ENCODE peak calls at places on chromosome 14, in six cellular contexts. K, X, V, I, P and Q are unnamed samples.
A peak's percentile ranks its signal among the peaks of the same experiment; 100 is the strongest.

GRCh38 chr14:64060648-64061096 is 207.9 kb downstream of the SYNE2 start:
- DNase-seq in K (no peak), X (no peak), V (peak; percentile 17), I (peak; percentile 96), P (peak; percentile 33), Q (peak; percentile 2)

GRCh38 chr14:24784981-24785380 is 151.0 kb upstream of the GZMB start:
- DNase-seq in K (no peak), X (no peak), V (no peak), I (no peak), P (no peak), Q (no peak)

GRCh38 chr14:61219673-61220072 is 61.5 kb downstream of the TMEM30B start:
- DNase-seq in K (no peak), X (no peak), V (no peak), I (peak; percentile 13), P (no peak), Q (peak; percentile 58)

GRCh38 chr14:46250113-46250703 is 401.4 kb downstream of the RPL10L start:
- DNase-seq in K (no peak), X (no peak), V (no peak), I (peak; percentile 2), P (peak; percentile 24), Q (peak; percentile 29)

GRCh38 chr14:68978550-68978911 is 571 bp downstream of the ACTN1 start:
- DNase-seq in K (peak; percentile 78), X (peak; percentile 79), V (peak; percentile 67), I (peak; percentile 43), P (peak; percentile 64), Q (peak; percentile 88)

GRCh38 chr14:99945732-99946651 is 119.2 kb upstream of the EVL start:
- DNase-seq in K (no peak), X (no peak), V (no peak), I (no peak), P (no peak), Q (no peak)

GRCh38 chr14:25111061-25111601 is 61.2 kb upstream of the STXBP6 start:
- DNase-seq in K (no peak), X (no peak), V (no peak), I (peak; percentile 89), P (no peak), Q (peak; percentile 97)

GRCh38 chr14:89012272-89013097 is 188.0 kb downstream of the TTC8 start:
- DNase-seq in K (no peak), X (no peak), V (no peak), I (no peak), P (no peak), Q (no peak)

GRCh38 chr14:84826349-84826748 is 703.6 kb upstream of the FLRT2 start:
- DNase-seq in K (no peak), X (no peak), V (no peak), I (peak; percentile 28), P (no peak), Q (no peak)

GRCh38 chr14:56854325-56854724 is 44.0 kb upstream of the OTX2 start:
- DNase-seq in K (no peak), X (no peak), V (no peak), I (no peak), P (no peak), Q (no peak)

GRCh38 chr14:66379116-66379515 is 107.1 kb upstream of the CCDC196 start:
- DNase-seq in K (no peak), X (no peak), V (no peak), I (peak; percentile 94), P (no peak), Q (no peak)

GRCh38 chr14:99143126-99143525 is 128.9 kb downstream of the BCL11B start:
- DNase-seq in K (no peak), X (no peak), V (no peak), I (no peak), P (no peak), Q (no peak)

DNA sequence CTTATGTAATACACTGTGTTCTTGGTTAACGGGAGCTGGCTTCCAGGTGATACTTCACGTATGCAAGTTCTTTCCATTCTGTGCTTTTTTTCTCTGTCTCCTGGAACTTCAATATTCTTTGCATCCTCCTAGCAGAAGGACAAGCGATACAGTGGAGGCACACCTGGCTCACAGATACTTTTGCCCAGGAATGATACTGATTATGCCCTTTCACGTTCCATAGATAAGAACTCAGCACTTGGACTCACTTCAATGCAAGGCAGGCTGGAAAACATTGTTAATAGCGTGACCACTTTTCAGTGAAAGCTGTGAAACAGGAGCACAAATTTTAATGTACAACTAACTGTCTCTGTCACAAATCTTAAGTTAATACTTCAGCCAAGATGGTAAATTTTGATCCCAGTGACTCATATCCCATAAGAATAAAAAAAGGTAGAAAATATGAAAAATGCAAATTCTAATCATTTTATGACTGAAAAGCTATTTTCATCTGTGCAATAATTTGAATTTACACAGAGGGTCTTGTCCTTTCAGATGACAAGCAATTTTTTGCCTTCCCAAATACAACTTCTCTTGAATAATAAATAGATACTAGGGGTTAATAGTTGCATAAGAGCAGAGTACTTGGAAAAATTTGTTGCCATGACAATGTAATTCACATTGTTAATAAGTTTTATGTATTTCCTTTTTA is 919.0 kb downstream of the GALC start:
- DNase-seq in K (no peak), X (no peak), V (no peak), I (no peak), P (no peak), Q (no peak)
- H3K9me3 ChIP-seq in K (no peaks in the 10 kb centered on the region), X (no peaks in the 10 kb centered on the region), V (no peaks in the 10 kb centered on the region), I (no peaks in the 10 kb centered on the region), P (no peaks in the 10 kb centered on the region), Q (no peaks in the 10 kb centered on the region)

GRCh38 chr14:51704465-51705050 is 52.8 kb downstream of the FRMD6 start:
- DNase-seq in K (no peak), X (no peak), V (no peak), I (no peak), P (no peak), Q (no peak)
- H3K36me3 ChIP-seq in K (no peaks in the 10 kb centered on the region), X (peaks cover 21% of the 10 kb centered on the region), V (peaks cover 47% of the 10 kb centered on the region), I (peaks cover 60% of the 10 kb centered on the region), P (peaks cover 49% of the 10 kb centered on the region), Q (peaks cover 92% of the 10 kb centered on the region)

GRCh38 chr14:103930051-103930604 is 1.9 kb downstream of the TDRD9 start:
- DNase-seq in K (no peak), X (no peak), V (no peak), I (peak; percentile 29), P (no peak), Q (no peak)

GRCh38 chr14:103928011-103928890 is at the start of gene TDRD9:
- DNase-seq in K (no peak), X (no peak), V (no peak), I (no peak), P (no peak), Q (peak; percentile 54)

GRCh38 chr14:103931422-103931821 is 3.2 kb downstream of the TDRD9 start:
- DNase-seq in K (no peak), X (no peak), V (no peak), I (no peak), P (no peak), Q (no peak)

GRCh38 chr14:103935102-103935501 is 6.8 kb downstream of the TDRD9 start:
- DNase-seq in K (no peak), X (no peak), V (no peak), I (no peak), P (no peak), Q (no peak)

DNA sequence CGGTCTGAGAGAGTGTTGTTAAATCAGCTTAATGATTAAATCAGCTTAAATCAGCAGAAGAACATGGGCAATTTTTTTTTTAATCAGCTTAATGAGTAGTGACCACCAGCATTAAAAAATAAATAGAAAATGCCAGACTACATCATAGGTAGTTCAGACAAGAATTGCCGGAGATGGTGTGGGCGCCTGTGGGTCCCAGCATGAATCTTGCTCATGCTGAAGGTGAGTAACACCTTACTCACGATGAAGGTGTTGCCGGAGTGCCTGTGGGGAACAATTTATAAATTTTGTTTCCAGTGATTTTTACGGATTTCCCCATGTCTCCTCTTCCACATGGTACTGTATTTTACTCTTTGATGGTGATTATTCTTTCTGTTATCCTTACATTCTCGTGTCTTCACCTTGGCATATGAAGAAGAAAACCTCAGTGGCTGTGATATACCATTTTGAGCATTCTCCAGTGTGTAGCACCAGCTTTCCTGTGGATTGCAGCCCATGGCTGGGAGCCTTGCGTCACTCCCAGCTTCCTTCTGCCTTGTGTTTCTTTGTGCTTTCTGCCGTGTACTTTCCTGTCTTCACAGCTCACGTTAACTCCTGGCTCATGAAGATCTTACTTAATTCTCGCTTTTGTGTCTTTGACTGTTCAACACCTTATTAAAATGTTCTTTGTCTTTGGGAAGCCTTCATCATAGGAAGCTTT is 4.7 kb downstream of the TDRD9 start:
- DNase-seq in K (no peak), X (no peak), V (no peak), I (peak; percentile 82), P (no peak), Q (no peak)
- H3K4me3 ChIP-seq in K (no peak overlapping the region), X (no peak overlapping the region), V (no peak overlapping the region), I (peak overlapping the region; percentile 27), P (no peak overlapping the region), Q (no peak overlapping the region)

DNA sequence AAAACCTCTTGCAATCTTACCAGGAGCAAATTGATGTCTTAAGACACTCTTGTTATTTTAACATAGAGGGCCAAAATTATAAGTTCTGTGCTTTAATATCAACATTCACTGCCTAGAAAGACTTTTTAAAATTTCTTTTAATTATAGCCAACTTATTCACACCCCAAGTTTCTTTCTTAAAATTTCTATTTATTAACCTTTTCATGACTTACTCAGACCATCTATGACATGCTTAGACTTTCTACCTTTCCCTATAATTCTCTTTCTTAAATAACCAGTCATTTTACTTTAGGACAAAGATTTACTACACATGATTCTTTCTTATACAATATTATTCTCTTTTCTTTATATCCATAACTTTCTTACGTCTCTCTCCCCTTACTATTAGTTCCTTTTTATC is 220.4 kb downstream of the NUBPL start:
- DNase-seq in K (no peak), X (no peak), V (peak; percentile 15), I (peak; percentile 5), P (no peak), Q (no peak)
- H3K9me3 ChIP-seq in K (no peaks in the 10 kb centered on the region), X (peaks cover 10% of the 10 kb centered on the region), V (peaks cover 12% of the 10 kb centered on the region), I (peaks cover 5% of the 10 kb centered on the region), P (no peaks in the 10 kb centered on the region), Q (peaks cover 14% of the 10 kb centered on the region)

DNA sequence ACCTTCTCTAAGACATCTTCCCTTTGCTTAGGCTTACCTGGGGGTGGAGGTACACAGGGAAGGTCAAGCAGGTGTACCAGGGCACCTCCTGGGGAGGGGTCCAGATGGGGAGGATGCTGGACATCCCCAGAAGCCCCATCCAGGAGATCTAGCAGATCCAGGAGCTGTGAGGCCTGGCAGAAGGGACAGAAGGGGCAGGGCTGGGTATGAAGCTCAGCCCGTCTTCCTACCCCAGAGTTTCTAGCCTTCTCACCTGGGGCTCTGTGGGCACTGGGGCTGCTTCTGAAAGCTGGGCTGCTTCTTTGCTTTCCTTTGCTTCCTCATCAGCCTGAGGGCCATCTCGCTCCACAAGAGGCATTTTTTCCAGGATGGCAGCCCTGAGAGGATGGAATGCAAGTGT is 5.2 kb downstream of the THTPA start:
- DNase-seq in K (no peak), X (no peak), V (no peak), I (no peak), P (no peak), Q (no peak)
- H3K36me3 ChIP-seq in K (no peaks in the 10 kb centered on the region), X (peaks cover 79% of the 10 kb centered on the region), V (peaks cover 18% of the 10 kb centered on the region), I (peaks cover 24% of the 10 kb centered on the region), P (peaks cover 12% of the 10 kb centered on the region), Q (peaks cover 16% of the 10 kb centered on the region)

GRCh38 chr14:23067847-23068791 is 10.8 kb upstream of the CDH24 start:
- DNase-seq in K (no peak), X (no peak), V (no peak), I (no peak), P (no peak), Q (no peak)
- H3K4me3 ChIP-seq in K (no peak overlapping the region), X (no peak overlapping the region), V (no peak overlapping the region), I (no peak overlapping the region), P (peak overlapping the region; percentile 23), Q (peak overlapping the region; percentile 51)